ENCODE peak calls at places on chromosomes 7 and 10, in five cellular contexts. J is upper lobe of left lung, Q is GM12878, F is HepG2, Y is K562. W is an unnamed sample. For H3K27me3, the result is how much of the 10 kb centered on the place peaks cover.

GRCh38 chr7:7432979-7433378 is 102.7 kb downstream of the COL28A1 start:
- ATAC-seq in J (no peak), Y (no peak), F (no peak), Q (no peak), W (no peak)

GRCh38 chr10:59823751-59824150 is 70.5 kb upstream of the MRLN start:
- ATAC-seq in J (no peak), F (no peak), Q (no peak), Y (no peak), W (no peak)

GRCh38 chr10:93897070-93897797 is 3.5 kb downstream of the SLC35G1 start:
- ATAC-seq in J (no peak), Y (no peak), Q (peak), F (no peak), W (no peak)

GRCh38 chr10:15335500-15335899 is 35.6 kb downstream of the FAM171A1 start:
- ATAC-seq in Y (no peak), F (no peak), Q (no peak), J (no peak), W (no peak)

GRCh38 chr10:23884671-23885070 is 324.3 kb upstream of the KIAA1217 start:
- ATAC-seq in Y (no peak), F (no peak), J (no peak), Q (no peak), W (no peak)

GRCh38 chr7:108012499-108013430 is 9.8 kb upstream of the LAMB1 start:
- ATAC-seq in Q (no peak), F (peak), J (no peak), Y (peak), W (no peak)

GRCh38 chr7:114793155-114793849 is 128.6 kb upstream of the MDFIC start:
- ATAC-seq in J (no peak), Y (no peak), Q (peak), F (no peak), W (no peak)

GRCh38 chr7:77542399-77542798 is 5.3 kb downstream of the PTPN12 start:
- ATAC-seq in Y (no peak), Q (peak), J (no peak), F (no peak), W (no peak)

GRCh38 chr7:32385316-32385956 is 104.7 kb downstream of the LSM5 start:
- ATAC-seq in Q (no peak), Y (no peak), J (no peak), F (no peak), W (no peak)

GRCh38 chr7:6228363-6228762 is 44.1 kb downstream of the CYTH3 start:
- ATAC-seq in F (no peak), Y (peak), Q (peak), J (no peak), W (no peak)

GRCh38 chr7:11194492-11194891 is 220.8 kb downstream of the PHF14 start:
- ATAC-seq in J (no peak), F (no peak), Q (no peak), Y (no peak), W (no peak)

GRCh38 chr10:116521424-116522305 is 24.1 kb upstream of the PNLIP start:
- ATAC-seq in Y (no peak), Q (peak), J (no peak), F (no peak), W (no peak)

GRCh38 chr7:27677912-27678612 is 15.4 kb upstream of the HIBADH start:
- ATAC-seq in Q (no peak), F (peak), J (peak), Y (peak), W (peak)

GRCh38 chr7:119343289-119343688 is 929.7 kb upstream of the KCND2 start:
- ATAC-seq in F (no peak), Q (no peak), Y (no peak), J (no peak), W (no peak)

GRCh38 chr7:142697270-142697669 is 52.0 kb upstream of the PRSS1 start:
- ATAC-seq in Y (no peak), J (no peak), F (no peak), Q (no peak), W (no peak)

GRCh38 chr10:86709786-86710185 is 41.5 kb downstream of the LDB3 start:
- ATAC-seq in Q (no peak), Y (no peak), F (no peak), J (no peak), W (no peak)

GRCh38 chr10:72260215-72260587 is 13.5 kb upstream of the DDIT4 start:
- ATAC-seq in J (no peak), Y (no peak), F (no peak), Q (no peak), W (no peak)

GRCh38 chr7:6631605-6632004 is 5.5 kb upstream of the ZNF316 start:
- ATAC-seq in Q (no peak), F (peak), J (no peak), Y (no peak), W (no peak)

GRCh38 chr7:112449353-112449752 is 907 bp upstream of the IFRD1 start:
- ATAC-seq in Q (no peak), F (peak), J (no peak), Y (no peak), W (no peak)
- TF ChIP-seq POLR2A in Q (no peak), F (no peak), J (no peak), Y (no peak), W (no peak)

DNA sequence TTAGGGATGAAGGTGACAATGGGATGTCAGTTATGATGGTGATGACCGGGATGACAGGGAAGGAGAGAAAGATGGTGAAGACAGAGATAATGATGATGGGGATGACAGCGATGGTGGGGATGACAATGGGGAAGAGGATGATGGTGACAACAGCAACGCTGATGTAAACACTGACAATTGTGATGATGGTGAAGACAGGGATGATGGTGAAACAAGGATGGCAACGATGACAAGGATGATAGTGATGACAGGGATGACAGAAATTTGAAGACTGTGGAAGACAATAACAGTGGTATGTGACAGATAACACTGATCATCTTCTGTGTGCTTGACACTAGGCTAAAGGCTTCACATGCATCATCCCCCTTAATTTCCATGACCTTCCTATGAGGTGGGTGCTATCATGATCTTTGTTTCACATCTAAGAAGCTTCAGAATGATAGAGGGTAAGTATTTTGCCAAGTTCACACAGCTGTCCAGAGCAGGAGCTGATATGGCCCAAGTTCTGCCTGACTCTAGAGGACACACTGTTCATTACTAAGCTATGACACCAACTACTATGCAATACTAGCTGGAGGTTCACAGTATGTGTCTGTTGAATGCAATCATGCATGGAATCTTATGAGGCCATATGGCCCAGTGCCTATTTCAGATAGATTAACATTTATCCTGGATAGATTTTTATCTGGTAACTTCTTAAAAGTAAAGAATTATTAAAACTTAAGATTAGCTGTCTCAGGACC is 105.6 kb downstream of the RNLS start:
- ATAC-seq in F (no peak), Q (no peak), Y (no peak), J (no peak), W (no peak)
- TF ChIP-seq EP300 in F (no peak), Q (no peak), Y (no peak), J (no peak), W (no peak)

GRCh38 chr7:130733866-130734524 is at the start of gene KLF14:
- ATAC-seq in Y (peak), Q (peak), F (no peak), J (no peak), W (peak)
- H3K27me3 ChIP-seq in Y (under half), Q (under half), F (under half), J (under half), W (half or more)

DNA sequence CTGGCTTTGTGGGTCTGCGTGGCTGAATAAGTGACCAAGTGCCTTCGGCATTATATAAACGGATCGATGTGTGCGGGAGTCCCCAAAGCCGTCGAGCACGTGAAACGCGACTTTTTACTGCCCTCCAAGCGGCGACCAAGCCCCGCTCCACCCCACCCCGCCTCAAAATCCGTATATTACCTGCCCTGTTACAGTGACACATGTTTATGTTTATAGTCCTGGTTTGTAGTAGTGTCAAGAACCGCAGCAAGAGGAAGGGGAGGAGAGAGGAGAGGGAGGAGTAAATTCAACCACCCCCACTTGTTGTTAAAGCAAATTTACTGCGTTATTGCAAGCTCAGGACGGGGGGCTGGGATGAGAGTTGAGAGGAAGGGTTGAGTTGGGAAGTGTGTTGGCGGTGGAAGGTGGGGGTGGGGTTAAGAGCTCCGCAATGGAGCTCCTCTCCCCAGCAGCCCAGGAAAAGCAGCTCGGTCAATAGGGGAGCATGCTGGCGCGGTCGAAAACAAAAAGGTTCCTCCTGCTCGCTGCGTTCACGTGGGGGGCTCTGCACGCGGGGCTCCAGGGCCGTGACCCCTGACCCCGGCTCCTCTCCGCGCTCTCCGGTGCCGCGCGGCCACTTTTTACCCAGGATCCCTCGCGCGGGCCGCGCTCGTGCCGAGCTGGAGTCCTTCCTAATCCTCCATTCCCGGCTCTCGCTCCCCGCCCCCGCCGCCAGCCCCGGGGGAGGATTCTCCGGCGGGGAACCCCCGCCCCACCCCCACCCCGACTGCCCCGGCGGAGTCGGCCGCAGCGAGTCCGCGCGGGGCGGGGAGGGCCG is at the start of gene SKIDA1:
- ATAC-seq in Y (peak), F (peak), J (peak), Q (peak), W (peak)
- TF ChIP-seq POLR2A in Y (peak), F (peak), J (no peak), Q (no peak), W (no peak)

GRCh38 chr7:40202851-40203250 is 68.0 kb downstream of the SUGCT start:
- ATAC-seq in J (no peak), Y (no peak), Q (no peak), F (no peak), W (peak)

GRCh38 chr7:40204581-40204980 is 69.8 kb downstream of the SUGCT start:
- ATAC-seq in Q (no peak), F (no peak), J (no peak), Y (no peak), W (no peak)

GRCh38 chr7:40211291-40212003 is 76.6 kb downstream of the SUGCT start:
- ATAC-seq in F (no peak), J (no peak), Q (no peak), Y (no peak), W (no peak)

GRCh38 chr7:40200791-40201190 is 66.0 kb downstream of the SUGCT start:
- ATAC-seq in J (no peak), F (no peak), Y (no peak), Q (no peak), W (peak)

DNA sequence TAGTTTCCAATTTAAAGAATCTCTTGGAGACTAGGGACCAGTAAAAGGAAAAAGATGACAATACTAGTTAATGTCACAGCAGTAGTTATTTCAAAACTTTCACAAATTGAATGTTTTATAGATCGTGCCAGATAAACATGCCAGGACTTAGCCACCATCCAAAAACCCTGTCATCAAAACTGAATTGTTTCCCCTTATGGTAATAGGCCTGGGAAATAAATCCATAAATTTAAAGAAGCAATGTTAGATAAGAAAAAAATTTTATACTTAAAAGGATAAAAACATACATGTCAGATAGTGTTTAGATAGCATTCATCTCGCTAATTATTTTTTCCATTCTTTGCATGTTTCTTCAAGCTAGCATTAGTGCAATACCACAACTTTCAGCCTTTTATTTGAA is 71.2 kb downstream of the SUGCT start:
- ATAC-seq in Y (no peak), F (no peak), Q (no peak), J (no peak), W (no peak)
- TF ChIP-seq EP300 in Y (no peak), F (no peak), Q (no peak), J (no peak), W (no peak)

DNA sequence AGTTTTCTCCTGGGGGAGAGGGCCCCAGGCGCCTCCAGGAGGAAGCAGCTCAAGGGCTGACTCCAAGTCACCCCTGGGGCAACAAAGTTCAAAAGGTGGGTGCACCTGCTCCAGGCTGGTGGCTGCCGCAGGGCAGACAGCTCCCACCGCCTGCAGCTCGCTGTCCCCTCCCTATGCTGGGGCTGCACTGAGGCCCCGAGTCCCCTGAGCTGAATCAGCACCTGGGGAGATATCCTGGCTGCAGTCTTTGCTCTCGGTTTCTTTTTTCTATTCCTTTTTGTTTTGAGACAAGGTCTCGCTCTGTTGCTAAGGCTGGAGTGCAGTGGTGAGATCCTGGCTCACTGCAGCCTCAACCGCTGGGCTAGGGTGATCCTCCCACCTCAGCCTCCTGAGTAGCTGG is 183.4 kb downstream of the DNAJB6 start:
- ATAC-seq in J (no peak), F (no peak), Y (no peak), Q (peak), W (no peak)
- H3K27me3 ChIP-seq in J (under half), F (under half), Y (half or more), Q (under half), W (half or more)

GRCh38 chr10:68231106-68231901 is 609 bp downstream of the ATOH7 start:
- ATAC-seq in F (peak), Y (peak), J (peak), Q (peak), W (peak)
- TF ChIP-seq POLR2A in F (no peak), Y (no peak), J (no peak), Q (no peak), W (no peak)

GRCh38 chr10:69421611-69422308 is 5.0 kb upstream of the TACR2 start:
- ATAC-seq in J (peak), Y (no peak), F (no peak), Q (no peak), W (peak)
- TF ChIP-seq EP300 in J (no peak), Y (no peak), F (no peak), Q (no peak), W (no peak)